ENCODE peak calls at places on chromosomes 6 and 20, in four cellular contexts. P is uterus, K is IMR-90, N is ovary. M is an unnamed sample.
A peak's percentile ranks its signal among the peaks of the same experiment; 100 is the strongest.

GRCh38 chr20:17641993-17642392 is 40.0 kb downstream of the RRBP1 start:
- DNase-seq in P (no peak), K (no peak), N (no peak), M (no peak)

GRCh38 chr6:131937703-131938631 is 13.2 kb downstream of the CCN2 start:
- DNase-seq in P (peak; percentile 21), K (peak; percentile 88), N (no peak), M (peak; percentile 8)

GRCh38 chr6:73694711-73695411 is 1.1 kb upstream of the CD109 start:
- DNase-seq in P (peak; percentile 28), K (peak; percentile 61), N (no peak), M (peak; percentile 83)

GRCh38 chr6:118562959-118563358 is 14.9 kb downstream of the PLN start:
- DNase-seq in P (no peak), K (peak; percentile 69), N (no peak), M (no peak)

GRCh38 chr20:35561268-35561667 is 19.4 kb downstream of the ERGIC3 start:
- DNase-seq in P (no peak), K (peak; percentile 59), N (no peak), M (peak; percentile 30)

GRCh38 chr6:161233986-161234620 is 39.8 kb downstream of the AGPAT4 start:
- DNase-seq in P (peak; percentile 88), K (peak; percentile 94), N (peak; percentile 84), M (peak; percentile 68)

GRCh38 chr6:44332585-44332984 is 9.9 kb upstream of the SPATS1 start:
- DNase-seq in P (no peak), K (peak; percentile 10), N (no peak), M (no peak)

GRCh38 chr20:53891306-53891894 is 179.0 kb downstream of the BCAS1 start:
- DNase-seq in P (no peak), K (peak; percentile 83), N (no peak), M (peak; percentile 43)

GRCh38 chr6:11631008-11631407 is 93.5 kb downstream of the TMEM170B start:
- DNase-seq in P (no peak), K (no peak), N (no peak), M (no peak)

GRCh38 chr6:155346957-155347356 is 32.7 kb upstream of the TFB1M start:
- DNase-seq in P (no peak), K (no peak), N (no peak), M (no peak)

GRCh38 chr6:133097208-133097607 is 143.9 kb upstream of the EYA4 start:
- DNase-seq in P (no peak), K (no peak), N (no peak), M (no peak)

GRCh38 chr20:32539817-32540675 is 45.1 kb downstream of the NOL4L start:
- DNase-seq in P (no peak), K (no peak), N (no peak), M (no peak)

GRCh38 chr6:143692696-143693095 is 14.9 kb downstream of the PHACTR2 start:
- DNase-seq in P (no peak), K (no peak), N (no peak), M (no peak)

DNA sequence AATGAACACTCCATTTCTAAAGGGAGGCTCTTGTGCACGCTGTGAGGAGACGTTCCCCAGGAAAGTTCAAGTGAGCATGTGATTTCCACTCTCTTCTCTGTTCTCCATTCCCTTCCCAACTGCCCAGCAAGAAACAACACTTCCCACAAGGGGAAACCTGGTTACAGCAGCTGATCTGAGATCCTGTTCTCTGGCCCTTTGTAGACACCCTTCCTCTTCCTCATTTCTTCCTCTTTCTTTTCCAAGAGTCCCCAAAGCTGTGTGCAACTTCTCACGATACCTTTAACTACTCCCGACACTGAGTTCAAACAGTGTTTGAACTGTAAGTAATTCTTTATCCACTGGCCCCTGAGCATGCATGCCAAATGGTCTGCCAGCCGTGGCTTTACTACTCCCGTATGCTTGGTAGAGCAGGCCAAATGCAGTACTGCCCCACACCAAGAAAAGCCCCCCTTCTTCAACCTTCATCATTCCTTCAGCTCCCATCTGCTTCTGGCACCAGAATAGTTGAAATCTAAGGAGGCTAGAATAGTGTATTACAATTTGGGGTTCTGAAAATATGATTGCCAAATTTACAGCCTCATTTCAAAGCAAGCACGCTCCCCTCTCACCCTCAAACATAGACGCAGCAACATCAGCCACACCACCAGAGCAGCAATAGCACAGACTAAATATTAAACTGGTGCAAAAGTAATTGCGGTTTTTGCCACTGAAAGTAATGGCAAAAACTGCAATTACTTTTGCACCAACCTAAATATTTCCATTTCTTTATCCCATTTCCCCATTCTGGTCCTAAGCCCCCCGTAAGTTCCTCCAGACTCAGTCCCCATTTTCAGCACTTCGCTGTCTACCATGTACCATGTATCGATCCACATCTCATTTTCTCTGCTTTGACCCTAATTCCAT is 4.3 kb downstream of the HLA-DMB start:
- DNase-seq in P (no peak), K (no peak), N (no peak), M (no peak)
- TF ChIP-seq POLR2A in P (no peak), K (no peak), N (no peak), M (no peak)

DNA sequence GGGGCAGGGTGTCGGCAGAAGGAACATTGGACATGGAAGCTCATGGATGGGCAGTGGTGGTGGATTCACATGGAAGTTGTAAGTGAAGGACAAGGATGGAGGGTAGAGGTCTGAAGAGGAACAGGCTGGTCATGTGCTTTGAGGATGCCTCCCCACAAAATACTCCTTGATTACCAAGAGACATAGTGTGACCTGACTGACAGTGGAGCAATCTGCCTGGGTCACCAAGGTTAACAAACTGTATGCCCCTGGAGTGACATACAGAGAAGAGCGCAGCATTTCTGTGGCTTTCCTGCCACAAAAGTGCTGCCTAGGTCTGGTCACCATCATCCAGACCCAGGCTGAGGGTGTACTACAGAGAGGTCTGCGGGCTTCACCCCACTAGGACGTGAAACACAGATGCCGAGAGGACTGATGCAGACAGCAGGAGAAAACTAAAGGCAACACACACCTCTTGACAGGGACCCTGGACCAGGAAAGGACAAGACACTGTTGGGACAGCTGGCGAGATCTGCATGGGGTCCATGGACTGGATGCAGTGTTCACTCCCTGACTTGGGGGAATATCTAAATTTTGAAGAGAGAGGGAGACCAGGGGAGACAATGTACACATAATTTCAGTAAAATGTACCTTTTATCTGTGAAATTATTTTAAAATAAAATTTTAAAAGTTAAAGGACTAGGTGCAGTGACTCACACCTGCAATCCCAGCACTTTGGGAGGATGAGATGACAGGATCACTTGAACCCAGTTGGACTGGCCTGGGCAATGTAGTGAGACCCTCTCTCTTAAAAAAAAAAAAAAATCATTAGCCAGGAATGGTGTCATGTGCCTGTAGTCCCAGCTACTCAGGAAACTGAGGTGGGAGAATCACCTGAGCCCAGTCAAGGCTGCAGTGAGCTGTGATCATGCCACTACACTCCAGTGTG is 64.9 kb downstream of the CSE1L start:
- DNase-seq in P (no peak), K (no peak), N (no peak), M (no peak)
- H3K36me3 ChIP-seq in P (no peaks in the 10 kb centered on the region), K (peaks cover 18% of the 10 kb centered on the region), N (no peaks in the 10 kb centered on the region), M (peaks cover 18% of the 10 kb centered on the region)

GRCh38 chr6:29964904-29965872 is 22.9 kb downstream of the HLA-A start:
- DNase-seq in P (peak; percentile 50), K (peak; percentile 91), N (peak; percentile 71), M (peak; percentile 94)
- TF ChIP-seq POLR2A in P (no peak), K (no peak), N (no peak), M (no peak)

DNA sequence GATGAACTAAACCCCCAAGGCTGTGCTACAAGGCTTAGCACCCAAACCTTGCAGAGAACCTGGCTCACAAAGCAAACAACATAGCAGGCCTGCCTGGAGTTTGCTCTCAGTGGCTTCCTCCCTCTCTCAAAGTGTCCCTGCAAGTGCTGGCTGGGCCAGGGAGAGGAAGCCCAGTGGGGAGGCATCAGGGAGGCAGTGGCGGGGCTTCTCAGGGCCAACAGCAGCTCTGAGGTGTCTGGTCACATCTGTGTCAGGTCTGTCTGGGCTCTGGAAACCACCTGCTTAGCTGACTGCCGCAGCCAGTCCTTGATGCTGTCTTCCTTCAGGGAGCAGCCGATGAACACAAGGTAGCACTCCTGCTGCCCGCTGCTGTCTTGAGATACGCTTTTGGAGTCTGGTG is 16.7 kb upstream of the SLC4A11 start:
- DNase-seq in P (no peak), K (no peak), N (no peak), M (no peak)
- H3K36me3 ChIP-seq in P (no peaks in the 10 kb centered on the region), K (peaks cover 55% of the 10 kb centered on the region), N (no peaks in the 10 kb centered on the region), M (peaks cover 26% of the 10 kb centered on the region)

GRCh38 chr20:47159166-47159565 is 197.3 kb downstream of the ZMYND8 start:
- DNase-seq in P (no peak), K (no peak), N (no peak), M (no peak)
- TF ChIP-seq POLR2A in P (no peak), K (no peak), N (no peak), M (no peak)

GRCh38 chr20:62288535-62289105 is 14.2 kb upstream of the ADRM1 start:
- DNase-seq in P (no peak), K (no peak), N (no peak), M (no peak)
- H3K36me3 ChIP-seq in P (no peaks in the 10 kb centered on the region), K (peaks cover 49% of the 10 kb centered on the region), N (no peaks in the 10 kb centered on the region), M (peaks cover 2% of the 10 kb centered on the region)

GRCh38 chr20:62799873-62800272 is 3.6 kb downstream of the MRGBP start:
- DNase-seq in P (no peak), K (no peak), N (no peak), M (no peak)

GRCh38 chr20:62799459-62799858 is 3.2 kb downstream of the MRGBP start:
- DNase-seq in P (no peak), K (no peak), N (peak; percentile 30), M (no peak)

GRCh38 chr20:62799036-62799435 is 2.8 kb downstream of the MRGBP start:
- DNase-seq in P (no peak), K (no peak), N (no peak), M (no peak)

GRCh38 chr20:62801284-62802010 is 3.2 kb upstream of the OGFR start:
- DNase-seq in P (no peak), K (no peak), N (no peak), M (no peak)

DNA sequence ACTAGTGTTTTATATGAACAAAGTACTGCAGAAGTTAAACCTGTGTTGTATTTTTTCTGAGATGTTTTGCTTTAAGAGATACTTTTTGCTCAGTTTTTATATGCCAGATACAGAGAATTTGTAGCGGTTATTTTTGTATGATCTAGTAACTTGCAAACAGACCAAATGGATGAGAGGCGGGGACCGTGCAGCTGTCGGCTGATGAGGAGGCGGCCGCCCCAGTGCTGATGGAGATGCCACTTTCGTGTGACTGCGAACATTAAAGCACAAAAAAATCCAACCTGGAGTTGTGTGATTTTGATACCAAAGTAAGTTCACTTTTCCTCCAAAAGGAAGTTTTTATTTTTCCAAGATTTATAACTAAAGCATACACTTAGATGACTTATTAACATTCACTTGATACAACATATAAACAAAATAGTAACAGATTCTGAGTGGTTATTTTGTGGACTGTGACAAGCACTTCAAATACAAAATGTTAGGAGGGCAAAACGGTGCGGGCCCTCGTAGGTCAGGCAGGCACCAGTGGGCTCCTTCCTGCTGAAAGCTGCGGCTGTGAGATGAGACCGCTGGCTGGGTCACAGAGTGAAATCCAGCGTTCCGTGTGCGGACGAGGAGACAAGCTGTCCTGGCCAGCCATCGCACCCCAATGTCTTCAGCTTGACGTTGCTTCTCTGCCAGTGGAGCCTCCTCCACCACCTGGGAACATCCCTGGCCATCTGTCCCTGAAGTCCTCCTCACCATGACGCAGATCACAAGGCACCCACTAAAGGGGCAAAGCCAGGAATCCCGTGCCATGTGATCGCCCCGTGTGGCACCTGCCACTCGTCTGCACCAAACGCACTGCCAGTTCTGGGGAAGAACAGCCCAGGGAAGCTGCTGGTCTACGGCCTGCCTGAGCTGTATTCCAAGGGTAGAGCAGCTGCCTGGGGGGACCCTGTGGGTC is 4.0 kb upstream of the OGFR start:
- DNase-seq in P (no peak), K (no peak), N (no peak), M (no peak)
- TF ChIP-seq POLR2A in P (no peak), K (no peak), N (no peak), M (no peak)

GRCh38 chr20:41169791-41170351 is 32.5 kb downstream of the PLCG1 start:
- DNase-seq in P (peak; percentile 12), K (peak; percentile 78), N (peak; percentile 10), M (no peak)

GRCh38 chr20:41172296-41173140 is 35.2 kb downstream of the PLCG1 start:
- DNase-seq in P (peak; percentile 31), K (no peak), N (peak; percentile 15), M (no peak)

GRCh38 chr20:41169184-41169690 is 31.9 kb downstream of the PLCG1 start:
- DNase-seq in P (peak; percentile 6), K (no peak), N (no peak), M (no peak)

GRCh38 chr20:41171736-41172295 is 34.5 kb downstream of the PLCG1 start:
- DNase-seq in P (peak; percentile 5), K (no peak), N (no peak), M (no peak)

GRCh38 chr20:41170386-41171105 is 33.2 kb downstream of the PLCG1 start:
- DNase-seq in P (peak; percentile 7), K (no peak), N (no peak), M (no peak)
- H3K36me3 ChIP-seq in P (no peaks in the 10 kb centered on the region), K (peaks cover 87% of the 10 kb centered on the region), N (no peaks in the 10 kb centered on the region), M (peaks cover 32% of the 10 kb centered on the region)

M was measured in endothelial cell of umbilical vein.